ENCODE peak calls at places on chromosomes 11 and 22, in six cellular contexts. One of them, this sample, is unnamed. For H3K4me1, the result is how much of the 10 kb centered on the place peaks cover.

GRCh38 chr11:101030015-101030414 is 99.6 kb downstream of the PGR start:
- DNase-seq in body of pancreas: no peak
- DNase-seq in A549: no peak
- DNase-seq in CD4-positive, CD25-positive, alpha-beta regulatory T cell: no peak
- DNase-seq in tibial nerve: no peak
- DNase-seq in neuronal stem cell: no peak
- DNase-seq in this sample: no peak

GRCh38 chr11:19658344-19658743 is 54.3 kb upstream of the NAV2 start:
- DNase-seq in body of pancreas: no peak
- DNase-seq in A549: no peak
- DNase-seq in CD4-positive, CD25-positive, alpha-beta regulatory T cell: no peak
- DNase-seq in tibial nerve: no peak
- DNase-seq in neuronal stem cell: no peak
- DNase-seq in this sample: no peak

GRCh38 chr22:45329536-45329936 is 19.8 kb downstream of the FAM118A start:
- DNase-seq in body of pancreas: peak
- DNase-seq in A549: no peak
- DNase-seq in CD4-positive, CD25-positive, alpha-beta regulatory T cell: no peak
- DNase-seq in tibial nerve: no peak
- DNase-seq in neuronal stem cell: no peak
- DNase-seq in this sample: no peak

GRCh38 chr11:120564573-120565301 is 53.2 kb downstream of the GRIK4 start:
- DNase-seq in body of pancreas: peak
- DNase-seq in A549: no peak
- DNase-seq in CD4-positive, CD25-positive, alpha-beta regulatory T cell: no peak
- DNase-seq in tibial nerve: no peak
- DNase-seq in neuronal stem cell: peak
- DNase-seq in this sample: no peak

GRCh38 chr22:36252754-36253522 is at the start of gene APOL1:
- DNase-seq in body of pancreas: no peak
- DNase-seq in A549: no peak
- DNase-seq in CD4-positive, CD25-positive, alpha-beta regulatory T cell: peak
- DNase-seq in tibial nerve: peak
- DNase-seq in neuronal stem cell: no peak
- DNase-seq in this sample: peak

GRCh38 chr11:87137711-87138110 is 100.0 kb downstream of the TMEM135 start:
- DNase-seq in body of pancreas: no peak
- DNase-seq in A549: no peak
- DNase-seq in CD4-positive, CD25-positive, alpha-beta regulatory T cell: no peak
- DNase-seq in tibial nerve: no peak
- DNase-seq in neuronal stem cell: no peak
- DNase-seq in this sample: no peak

GRCh38 chr11:17790453-17790852 is 55.9 kb downstream of the KCNC1 start:
- DNase-seq in body of pancreas: no peak
- DNase-seq in A549: peak
- DNase-seq in CD4-positive, CD25-positive, alpha-beta regulatory T cell: no peak
- DNase-seq in tibial nerve: no peak
- DNase-seq in neuronal stem cell: no peak
- DNase-seq in this sample: no peak

GRCh38 chr11:113668255-113668654 is 37.9 kb downstream of the TMPRSS5 start:
- DNase-seq in body of pancreas: no peak
- DNase-seq in A549: no peak
- DNase-seq in CD4-positive, CD25-positive, alpha-beta regulatory T cell: no peak
- DNase-seq in tibial nerve: no peak
- DNase-seq in neuronal stem cell: no peak
- DNase-seq in this sample: no peak

GRCh38 chr11:34425863-34426262 is 12.9 kb upstream of the CAT start:
- DNase-seq in body of pancreas: no peak
- DNase-seq in A549: no peak
- DNase-seq in CD4-positive, CD25-positive, alpha-beta regulatory T cell: no peak
- DNase-seq in tibial nerve: no peak
- DNase-seq in neuronal stem cell: no peak
- DNase-seq in this sample: no peak

GRCh38 chr11:85685820-85686459 is at the start of gene CCDC89:
- DNase-seq in body of pancreas: peak
- DNase-seq in A549: no peak
- DNase-seq in CD4-positive, CD25-positive, alpha-beta regulatory T cell: no peak
- DNase-seq in tibial nerve: peak
- DNase-seq in neuronal stem cell: no peak
- DNase-seq in this sample: peak

GRCh38 chr11:76764941-76765340 is 18.2 kb upstream of the TSKU start:
- DNase-seq in body of pancreas: no peak
- DNase-seq in A549: no peak
- DNase-seq in CD4-positive, CD25-positive, alpha-beta regulatory T cell: no peak
- DNase-seq in tibial nerve: no peak
- DNase-seq in neuronal stem cell: no peak
- DNase-seq in this sample: no peak

GRCh38 chr22:46664301-46664855 is 44.2 kb downstream of the GRAMD4 start:
- DNase-seq in body of pancreas: no peak
- DNase-seq in A549: no peak
- DNase-seq in CD4-positive, CD25-positive, alpha-beta regulatory T cell: no peak
- DNase-seq in tibial nerve: no peak
- DNase-seq in neuronal stem cell: no peak
- DNase-seq in this sample: no peak

GRCh38 chr11:92843455-92843854 is 126.0 kb upstream of the MTNR1B start:
- DNase-seq in body of pancreas: no peak
- DNase-seq in A549: no peak
- DNase-seq in CD4-positive, CD25-positive, alpha-beta regulatory T cell: no peak
- DNase-seq in tibial nerve: no peak
- DNase-seq in neuronal stem cell: no peak
- DNase-seq in this sample: no peak

GRCh38 chr22:44735518-44736428 is 16.6 kb upstream of the ARHGAP8 start:
- DNase-seq in body of pancreas: peak
- DNase-seq in A549: peak
- DNase-seq in CD4-positive, CD25-positive, alpha-beta regulatory T cell: peak
- DNase-seq in tibial nerve: peak
- DNase-seq in neuronal stem cell: peak
- DNase-seq in this sample: peak

GRCh38 chr11:133834399-133835257 is 10.7 kb downstream of the SPATA19 start:
- DNase-seq in body of pancreas: no peak
- DNase-seq in A549: no peak
- DNase-seq in CD4-positive, CD25-positive, alpha-beta regulatory T cell: no peak
- DNase-seq in tibial nerve: no peak
- DNase-seq in neuronal stem cell: no peak
- DNase-seq in this sample: no peak

GRCh38 chr11:72932132-72932570 is 117.9 kb downstream of the ATG16L2 start:
- DNase-seq in body of pancreas: no peak
- DNase-seq in A549: no peak
- DNase-seq in CD4-positive, CD25-positive, alpha-beta regulatory T cell: no peak
- DNase-seq in tibial nerve: no peak
- DNase-seq in neuronal stem cell: no peak
- DNase-seq in this sample: no peak

GRCh38 chr11:69888671-69889076 is 69.5 kb upstream of the FGF3 start:
- DNase-seq in body of pancreas: peak
- DNase-seq in A549: peak
- DNase-seq in CD4-positive, CD25-positive, alpha-beta regulatory T cell: peak
- DNase-seq in tibial nerve: peak
- DNase-seq in neuronal stem cell: peak
- DNase-seq in this sample: peak

GRCh38 chr11:2027710-2028109 is 30.1 kb upstream of the H19 start:
- DNase-seq in body of pancreas: no peak
- DNase-seq in A549: no peak
- DNase-seq in CD4-positive, CD25-positive, alpha-beta regulatory T cell: no peak
- DNase-seq in tibial nerve: no peak
- DNase-seq in neuronal stem cell: no peak
- DNase-seq in this sample: no peak

GRCh38 chr11:114811971-114812370 is 133.6 kb downstream of the NXPE2 start:
- DNase-seq in body of pancreas: no peak
- DNase-seq in A549: no peak
- DNase-seq in CD4-positive, CD25-positive, alpha-beta regulatory T cell: no peak
- DNase-seq in tibial nerve: no peak
- DNase-seq in neuronal stem cell: no peak
- DNase-seq in this sample: no peak

GRCh38 chr11:64227405-64227956 is 1.4 kb downstream of the NUDT22 start:
- DNase-seq in body of pancreas: peak
- DNase-seq in A549: no peak
- DNase-seq in CD4-positive, CD25-positive, alpha-beta regulatory T cell: no peak
- DNase-seq in tibial nerve: no peak
- DNase-seq in neuronal stem cell: no peak
- DNase-seq in this sample: no peak

GRCh38 chr22:40452730-40453487 is 82.5 kb downstream of the SGSM3 start:
- DNase-seq in body of pancreas: no peak
- DNase-seq in A549: no peak
- DNase-seq in CD4-positive, CD25-positive, alpha-beta regulatory T cell: no peak
- DNase-seq in tibial nerve: no peak
- DNase-seq in neuronal stem cell: no peak
- DNase-seq in this sample: no peak

GRCh38 chr22:31080164-31080847 is 812 bp upstream of the SMTN start:
- DNase-seq in body of pancreas: no peak
- DNase-seq in A549: no peak
- DNase-seq in CD4-positive, CD25-positive, alpha-beta regulatory T cell: no peak
- DNase-seq in tibial nerve: no peak
- DNase-seq in neuronal stem cell: no peak
- DNase-seq in this sample: no peak

GRCh38 chr11:1239596-1240205 is 16.8 kb downstream of the MUC5B start:
- DNase-seq in body of pancreas: no peak
- DNase-seq in A549: no peak
- DNase-seq in CD4-positive, CD25-positive, alpha-beta regulatory T cell: no peak
- DNase-seq in tibial nerve: no peak
- DNase-seq in neuronal stem cell: no peak
- DNase-seq in this sample: no peak

GRCh38 chr11:19453893-19454292 is 213.1 kb upstream of the E2F8 start:
- DNase-seq in body of pancreas: no peak
- DNase-seq in A549: no peak
- DNase-seq in CD4-positive, CD25-positive, alpha-beta regulatory T cell: no peak
- DNase-seq in tibial nerve: peak
- DNase-seq in neuronal stem cell: no peak
- DNase-seq in this sample: no peak

GRCh38 chr11:64129403-64129802 is 36.5 kb downstream of the MACROD1 start:
- DNase-seq in body of pancreas: no peak
- DNase-seq in A549: no peak
- DNase-seq in CD4-positive, CD25-positive, alpha-beta regulatory T cell: no peak
- DNase-seq in tibial nerve: no peak
- DNase-seq in neuronal stem cell: no peak
- DNase-seq in this sample: no peak

GRCh38 chr11:121741316-121741715 is 288.5 kb upstream of the SORL1-AS1 start:
- DNase-seq in body of pancreas: no peak
- DNase-seq in A549: no peak
- DNase-seq in CD4-positive, CD25-positive, alpha-beta regulatory T cell: no peak
- DNase-seq in tibial nerve: no peak
- DNase-seq in neuronal stem cell: no peak
- DNase-seq in this sample: peak

GRCh38 chr11:34653031-34653430 is 32.1 kb downstream of the EHF start:
- DNase-seq in body of pancreas: no peak
- DNase-seq in A549: no peak
- DNase-seq in CD4-positive, CD25-positive, alpha-beta regulatory T cell: no peak
- DNase-seq in tibial nerve: no peak
- DNase-seq in neuronal stem cell: no peak
- DNase-seq in this sample: no peak

GRCh38 chr11:47101452-47101851 is 75.2 kb downstream of the ARFGAP2 start:
- DNase-seq in body of pancreas: no peak
- DNase-seq in A549: no peak
- DNase-seq in CD4-positive, CD25-positive, alpha-beta regulatory T cell: no peak
- DNase-seq in tibial nerve: no peak
- DNase-seq in neuronal stem cell: no peak
- DNase-seq in this sample: no peak

GRCh38 chr11:73201249-73201648 is 16.8 kb upstream of the P2RY2 start:
- DNase-seq in body of pancreas: no peak
- DNase-seq in A549: no peak
- DNase-seq in CD4-positive, CD25-positive, alpha-beta regulatory T cell: no peak
- DNase-seq in tibial nerve: peak
- DNase-seq in neuronal stem cell: no peak
- DNase-seq in this sample: peak

GRCh38 chr11:10693509-10694071 is at the start of gene IRAG1:
- DNase-seq in body of pancreas: peak
- DNase-seq in A549: no peak
- DNase-seq in CD4-positive, CD25-positive, alpha-beta regulatory T cell: no peak
- DNase-seq in tibial nerve: no peak
- DNase-seq in neuronal stem cell: no peak
- DNase-seq in this sample: peak
- H3K27ac ChIP-seq in body of pancreas: peak
- H3K27ac ChIP-seq in A549: no peak
- H3K27ac ChIP-seq in CD4-positive, CD25-positive, alpha-beta regulatory T cell: no peak
- H3K27ac ChIP-seq in tibial nerve: peak
- H3K27ac ChIP-seq in neuronal stem cell: no peak
- H3K27ac ChIP-seq in this sample: peak

DNA sequence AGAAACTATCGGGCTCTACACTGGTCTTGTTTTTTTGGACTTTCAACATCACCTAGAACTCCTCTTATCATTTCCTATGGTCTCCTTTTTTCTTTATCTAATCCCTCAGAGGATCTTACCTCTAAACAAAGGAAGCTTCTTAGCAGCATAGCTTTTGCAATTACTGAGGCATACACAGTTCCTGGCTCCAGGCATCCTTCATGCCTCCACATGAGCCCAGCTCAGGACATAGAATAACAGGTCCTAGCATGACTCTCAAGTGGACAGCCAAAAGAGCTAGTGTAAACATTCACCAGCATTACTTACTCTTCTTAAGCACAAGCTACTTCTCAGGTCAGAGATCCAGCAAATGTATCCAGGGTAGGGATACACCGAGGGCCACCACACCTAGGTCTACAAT is 17.1 kb downstream of the CFAP300 start:
- DNase-seq in body of pancreas: no peak
- DNase-seq in A549: no peak
- DNase-seq in CD4-positive, CD25-positive, alpha-beta regulatory T cell: no peak
- DNase-seq in tibial nerve: no peak
- DNase-seq in neuronal stem cell: no peak
- DNase-seq in this sample: no peak
- H3K4me1 ChIP-seq in body of pancreas: under half
- H3K4me1 ChIP-seq in A549: under half
- H3K4me1 ChIP-seq in CD4-positive, CD25-positive, alpha-beta regulatory T cell: under half
- H3K4me1 ChIP-seq in tibial nerve: under half
- H3K4me1 ChIP-seq in neuronal stem cell: under half
- H3K4me1 ChIP-seq in this sample: under half

DNA sequence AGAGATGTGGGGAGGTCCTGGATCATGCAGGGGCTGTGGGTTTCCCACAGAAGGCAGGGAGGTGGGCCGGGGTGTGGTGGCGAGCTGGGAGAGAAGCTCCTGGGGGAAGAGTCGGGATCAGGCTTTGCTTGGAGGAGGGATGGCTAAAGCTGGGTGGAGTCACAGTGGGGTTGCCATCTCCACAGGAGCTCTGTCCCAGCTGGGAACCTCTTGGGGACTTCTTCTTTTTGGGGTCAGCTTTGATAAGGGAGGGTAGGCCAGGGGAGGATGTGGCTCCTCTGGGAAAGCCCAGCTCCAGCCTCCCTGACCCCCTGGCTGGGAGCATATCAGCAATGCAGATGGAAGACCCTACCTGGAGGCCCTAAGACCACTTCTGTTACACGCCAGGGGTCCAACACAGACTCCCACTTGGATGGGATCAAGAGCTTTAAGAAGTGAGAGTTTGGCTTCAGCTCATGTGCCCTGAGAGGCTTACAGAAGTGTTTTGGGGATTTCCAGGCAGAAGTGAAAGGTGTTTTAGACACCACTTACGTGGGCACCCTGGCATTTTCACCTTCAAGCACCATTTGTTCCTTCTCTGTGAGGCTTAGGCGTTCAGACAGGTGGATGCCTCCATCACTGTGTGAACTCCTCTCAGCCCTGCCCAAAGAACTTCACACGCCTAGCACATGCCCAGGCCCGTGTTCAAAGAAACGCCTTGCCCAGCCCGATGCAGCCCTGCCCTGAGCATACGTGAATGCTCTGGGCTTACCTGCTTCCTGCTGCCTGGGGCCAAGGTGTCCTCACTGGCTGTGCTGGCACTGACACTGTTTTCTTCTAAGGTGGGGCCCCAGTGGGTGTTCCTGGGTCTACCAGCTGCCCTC is 33.7 kb downstream of the AMPD3 start:
- DNase-seq in body of pancreas: no peak
- DNase-seq in A549: no peak
- DNase-seq in CD4-positive, CD25-positive, alpha-beta regulatory T cell: peak
- DNase-seq in tibial nerve: no peak
- DNase-seq in neuronal stem cell: no peak
- DNase-seq in this sample: peak
- H3K27ac ChIP-seq in body of pancreas: no peak
- H3K27ac ChIP-seq in A549: peak
- H3K27ac ChIP-seq in CD4-positive, CD25-positive, alpha-beta regulatory T cell: peak
- H3K27ac ChIP-seq in tibial nerve: peak
- H3K27ac ChIP-seq in neuronal stem cell: no peak
- H3K27ac ChIP-seq in this sample: peak

GRCh38 chr11:12166299-12167092 is 56.1 kb downstream of the MICAL2 start:
- DNase-seq in body of pancreas: no peak
- DNase-seq in A549: no peak
- DNase-seq in CD4-positive, CD25-positive, alpha-beta regulatory T cell: no peak
- DNase-seq in tibial nerve: no peak
- DNase-seq in neuronal stem cell: no peak
- DNase-seq in this sample: no peak
- H3K4me1 ChIP-seq in body of pancreas: under half
- H3K4me1 ChIP-seq in A549: half or more
- H3K4me1 ChIP-seq in CD4-positive, CD25-positive, alpha-beta regulatory T cell: under half
- H3K4me1 ChIP-seq in tibial nerve: half or more
- H3K4me1 ChIP-seq in neuronal stem cell: under half
- H3K4me1 ChIP-seq in this sample: half or more

This sample was measured in transverse colon.